ENCODE peak calls at places on chromosome 10, in five cellular contexts. I, S, M, J and E are unnamed samples.

GRCh38 chr10:32167450-32167849 is 111.2 kb upstream of the KIF5B start:
- DNase-seq in I (no peak), S (no peak), M (no peak), J (no peak), E (no peak)

GRCh38 chr10:77386365-77386764 is 251.2 kb downstream of the KCNMA1 start:
- DNase-seq in I (no peak), S (no peak), M (no peak), J (no peak), E (no peak)

GRCh38 chr10:80454526-80455460 is 683 bp downstream of the TSPAN14 start:
- DNase-seq in I (no peak), S (peak), M (peak), J (no peak), E (no peak)

GRCh38 chr10:80136134-80136571 is 3.6 kb downstream of the PLAC9 start:
- DNase-seq in I (no peak), S (peak), M (peak), J (peak), E (no peak)

GRCh38 chr10:92470026-92470425 is 103.9 kb downstream of the IDE start:
- DNase-seq in I (no peak), S (no peak), M (no peak), J (no peak), E (no peak)

GRCh38 chr10:3421537-3422257 is 249.1 kb upstream of the PITRM1 start:
- DNase-seq in I (no peak), S (no peak), M (no peak), J (no peak), E (no peak)

GRCh38 chr10:34815174-34816066 is at the start of gene PARD3:
- DNase-seq in I (no peak), S (peak), M (peak), J (peak), E (no peak)

GRCh38 chr10:44437837-44438752 is 53.2 kb upstream of the CXCL12 start:
- DNase-seq in I (no peak), S (no peak), M (no peak), J (no peak), E (no peak)

GRCh38 chr10:116216676-116217075 is 56.3 kb downstream of the GFRA1 start:
- DNase-seq in I (no peak), S (no peak), M (no peak), J (no peak), E (no peak)

GRCh38 chr10:126242352-126243260 is 145.7 kb downstream of the ADAM12 start:
- DNase-seq in I (no peak), S (no peak), M (no peak), J (peak), E (no peak)

GRCh38 chr10:83166344-83166743 is 973.0 kb upstream of the GHITM start:
- DNase-seq in I (no peak), S (no peak), M (no peak), J (no peak), E (no peak)

GRCh38 chr10:25061125-25061524 is 44.7 kb downstream of the THNSL1 start:
- DNase-seq in I (no peak), S (no peak), M (no peak), J (no peak), E (no peak)

GRCh38 chr10:74244097-74244685 is 93.2 kb downstream of the ADK start:
- DNase-seq in I (peak), S (no peak), M (no peak), J (peak), E (no peak)

GRCh38 chr10:90985301-90985700 is 64.4 kb upstream of the ANKRD1 start:
- DNase-seq in I (no peak), S (no peak), M (no peak), J (no peak), E (no peak)

GRCh38 chr10:101014230-101014884 is 14.7 kb downstream of the LZTS2 start:
- DNase-seq in I (no peak), S (peak), M (peak), J (peak), E (peak)

GRCh38 chr10:119420950-119421875 is 121.3 kb downstream of the RGS10 start:
- DNase-seq in I (no peak), S (no peak), M (no peak), J (no peak), E (no peak)

GRCh38 chr10:113087082-113088029 is 137.3 kb downstream of the TCF7L2 start:
- DNase-seq in I (peak), S (peak), M (peak), J (peak), E (no peak)

GRCh38 chr10:25047088-25047487 is 30.7 kb downstream of the THNSL1 start:
- DNase-seq in I (no peak), S (no peak), M (no peak), J (no peak), E (no peak)

GRCh38 chr10:73655257-73655989 is 406 bp downstream of the SYNPO2L start:
- DNase-seq in I (no peak), S (no peak), M (no peak), J (no peak), E (no peak)

GRCh38 chr10:75145590-75145989 is 34.1 kb downstream of the SAMD8 start:
- DNase-seq in I (no peak), S (no peak), M (no peak), J (no peak), E (no peak)

GRCh38 chr10:46536171-46536570 is 20.3 kb downstream of the GPRIN2 start:
- DNase-seq in I (no peak), S (peak), M (peak), J (no peak), E (no peak)

GRCh38 chr10:88115968-88116367 is 252.5 kb downstream of the PTEN start:
- DNase-seq in I (no peak), S (no peak), M (no peak), J (peak), E (no peak)

GRCh38 chr10:19832624-19833507 is 16.6 kb downstream of the PLXDC2 start:
- DNase-seq in I (no peak), S (no peak), M (no peak), J (no peak), E (no peak)

GRCh38 chr10:129617768-129618167 is 150.7 kb downstream of the MGMT start:
- DNase-seq in I (no peak), S (no peak), M (no peak), J (no peak), E (no peak)

GRCh38 chr10:102644646-102645387 is 538 bp downstream of the TRIM8 start:
- DNase-seq in I (peak), S (peak), M (peak), J (peak), E (peak)

GRCh38 chr10:74949434-74949833 is 123.0 kb downstream of the KAT6B start:
- DNase-seq in I (no peak), S (no peak), M (no peak), J (peak), E (no peak)

GRCh38 chr10:69475433-69475830 is 24.2 kb downstream of the TSPAN15 start:
- DNase-seq in I (no peak), S (no peak), M (no peak), J (no peak), E (no peak)

GRCh38 chr10:109762556-109762955 is 160.8 kb downstream of the XPNPEP1 start:
- DNase-seq in I (no peak), S (no peak), M (no peak), J (no peak), E (no peak)

GRCh38 chr10:6039711-6040110 is 22.5 kb downstream of the IL2RA start:
- DNase-seq in I (no peak), S (no peak), M (no peak), J (no peak), E (no peak)

GRCh38 chr10:122915700-122916099 is 5.3 kb downstream of the FAM24A start:
- DNase-seq in I (no peak), S (no peak), M (no peak), J (no peak), E (no peak)

GRCh38 chr10:43395571-43396060 is 13.4 kb downstream of the HNRNPF start:
- DNase-seq in I (no peak), S (peak), M (no peak), J (peak), E (peak)

GRCh38 chr10:106181491-106181890 is 983.0 kb downstream of the SORCS1 start:
- DNase-seq in I (no peak), S (no peak), M (no peak), J (peak), E (no peak)

GRCh38 chr10:58609525-58610150 is 97.0 kb downstream of the BICC1 start:
- DNase-seq in I (no peak), S (no peak), M (no peak), J (peak), E (no peak)

GRCh38 chr10:102628451-102628911 is 15.8 kb upstream of the TRIM8 start:
- DNase-seq in I (peak), S (peak), M (no peak), J (no peak), E (no peak)

GRCh38 chr10:32985341-32985764 is 27.3 kb upstream of the ITGB1 start:
- DNase-seq in I (no peak), S (no peak), M (no peak), J (no peak), E (no peak)

GRCh38 chr10:86013568-86013967 is 353.0 kb downstream of the GRID1 start:
- DNase-seq in I (no peak), S (no peak), M (no peak), J (no peak), E (no peak)

GRCh38 chr10:114273910-114274309 is 34.9 kb downstream of the VWA2 start:
- DNase-seq in I (no peak), S (no peak), M (no peak), J (no peak), E (no peak)

GRCh38 chr10:11178606-11179221 is 161.0 kb downstream of the CELF2 start:
- DNase-seq in I (no peak), S (no peak), M (peak), J (peak), E (peak)

GRCh38 chr10:49139866-49140195 is 6.0 kb upstream of the FAM170B start:
- DNase-seq in I (peak), S (no peak), M (no peak), J (peak), E (no peak)

DNA sequence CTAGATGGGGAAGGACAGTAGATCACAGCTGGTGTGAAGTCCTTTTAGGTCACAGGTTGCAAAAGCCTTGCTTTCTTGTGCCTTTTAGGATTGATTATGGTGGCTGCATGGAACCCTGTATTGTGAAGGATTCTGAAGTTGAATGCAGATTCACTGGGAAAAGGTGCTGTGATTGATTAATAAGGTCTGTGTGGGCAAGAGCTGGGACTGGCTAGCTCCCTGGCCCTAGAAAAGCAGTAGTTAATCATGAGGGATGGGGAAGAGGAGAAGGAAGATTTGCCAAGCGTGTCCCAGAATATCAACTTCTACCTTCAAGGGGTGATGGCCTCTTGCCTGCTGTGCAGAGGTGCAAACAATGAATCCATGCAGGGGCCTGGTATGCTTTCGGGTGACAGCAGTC is 105.5 kb downstream of the CDH23 start:
- DNase-seq in I (no peak), S (no peak), M (no peak), J (no peak), E (no peak)
- TF ChIP-seq CTCF in I (no peak), S (no peak), M (no peak), J (no peak), E (no peak)

GRCh38 chr10:62027841-62028501 is 126.5 kb downstream of the ARID5B start:
- DNase-seq in I (peak), S (no peak), M (no peak), J (peak), E (no peak)
- H3K27ac ChIP-seq in I (no peak), S (no peak), M (peak), J (peak), E (no peak)

GRCh38 chr10:45441239-45441638 is 67.2 kb downstream of the ALOX5 start:
- DNase-seq in I (no peak), S (no peak), M (no peak), J (no peak), E (no peak)

GRCh38 chr10:45439873-45440272 is 65.9 kb downstream of the ALOX5 start:
- DNase-seq in I (no peak), S (no peak), M (no peak), J (peak), E (no peak)

GRCh38 chr10:45441791-45442190 is 67.8 kb downstream of the ALOX5 start:
- DNase-seq in I (no peak), S (no peak), M (no peak), J (no peak), E (no peak)

GRCh38 chr10:45439365-45439764 is 65.3 kb downstream of the ALOX5 start:
- DNase-seq in I (no peak), S (no peak), M (no peak), J (no peak), E (no peak)

DNA sequence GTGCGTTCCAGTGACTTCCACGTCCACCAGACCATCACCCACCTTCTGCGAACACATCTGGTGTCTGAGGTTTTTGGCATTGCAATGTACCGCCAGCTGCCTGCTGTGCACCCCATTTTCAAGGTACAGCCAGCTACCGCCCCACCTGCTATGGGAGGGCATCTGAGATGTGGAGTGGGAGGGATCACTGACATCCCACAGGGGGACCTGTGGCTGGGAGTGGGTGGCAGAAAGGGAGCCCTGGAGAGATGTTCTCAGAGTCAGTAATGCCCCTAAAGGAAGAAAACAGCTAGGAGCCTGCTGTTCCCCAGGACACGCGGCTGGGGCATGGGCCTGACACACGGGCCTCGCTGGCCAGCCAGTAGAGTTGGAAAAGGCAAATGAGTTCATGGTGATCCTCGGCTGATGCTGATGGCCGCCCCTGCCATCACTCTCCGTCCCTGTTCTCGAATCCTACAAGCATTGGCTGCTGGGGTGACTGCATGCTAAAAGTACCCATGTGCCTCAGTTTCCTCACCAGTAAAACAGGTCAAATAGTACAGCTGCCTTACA is 66.6 kb downstream of the ALOX5 start:
- DNase-seq in I (no peak), S (no peak), M (no peak), J (no peak), E (no peak)
- TF ChIP-seq CTCF in I (no peak), S (no peak), M (no peak), J (no peak), E (no peak)

GRCh38 chr10:132033632-132034031 is 32.1 kb upstream of the JAKMIP3 start:
- DNase-seq in I (no peak), S (no peak), M (no peak), J (no peak), E (no peak)
- H3K27ac ChIP-seq in I (no peak), S (no peak), M (no peak), J (no peak), E (no peak)